ENCODE peak calls at places on chromosomes 5 and 9, in eight cellular contexts. B, T, R, M, U, J, F and G are unnamed samples.

GRCh38 chr5:151234476-151235238 is 10.8 kb upstream of the CCDC69 start:
- DNase-seq in B (peak; percentile 67), T (peak; percentile 67), R (peak; percentile 38), M (peak; percentile 78), U (peak; percentile 50), J (peak; percentile 88), F (no peak), G (peak; percentile 93)

GRCh38 chr9:92634712-92635605 is 35.0 kb downstream of the IPPK start:
- DNase-seq in B (peak; percentile 86), T (peak; percentile 54), R (peak; percentile 52), M (peak; percentile 80), U (peak; percentile 36), J (peak; percentile 87), F (peak; percentile 58), G (peak; percentile 79)

GRCh38 chr9:35727676-35728040 is 4.3 kb downstream of the TLN1 start:
- DNase-seq in B (peak; percentile 46), T (no peak), R (no peak), M (no peak), U (no peak), J (no peak), F (no peak), G (no peak)

GRCh38 chr5:178435321-178436238 is 154.6 kb downstream of the COL23A1 start:
- DNase-seq in B (peak; percentile 29), T (no peak), R (no peak), M (no peak), U (peak; percentile 12), J (no peak), F (no peak), G (no peak)

GRCh38 chr5:124735169-124735858 is 11.1 kb downstream of the ZNF608 start:
- DNase-seq in B (no peak), T (no peak), R (peak; percentile 95), M (peak; percentile 80), U (no peak), J (no peak), F (no peak), G (peak; percentile 76)

GRCh38 chr9:94301577-94301976 is 26.9 kb downstream of the NUTM2F start:
- DNase-seq in B (no peak), T (no peak), R (no peak), M (no peak), U (no peak), J (no peak), F (no peak), G (no peak)

GRCh38 chr9:20835364-20836286 is 151.6 kb downstream of the FOCAD start:
- DNase-seq in B (no peak), T (no peak), R (no peak), M (no peak), U (no peak), J (no peak), F (no peak), G (peak; percentile 52)

GRCh38 chr5:43065384-43066230 is 25.5 kb upstream of the ANXA2R start:
- DNase-seq in B (peak; percentile 85), T (peak; percentile 67), R (no peak), M (peak; percentile 64), U (peak; percentile 66), J (peak; percentile 81), F (peak; percentile 42), G (peak; percentile 71)

GRCh38 chr9:27395484-27395921 is 98.6 kb upstream of the EQTN start:
- DNase-seq in B (no peak), T (no peak), R (no peak), M (no peak), U (no peak), J (no peak), F (no peak), G (peak; percentile 19)

GRCh38 chr5:27742805-27743204 is 704.4 kb upstream of the CDH9 start:
- DNase-seq in B (no peak), T (no peak), R (no peak), M (no peak), U (no peak), J (no peak), F (no peak), G (no peak)

GRCh38 chr5:96008987-96009647 is 47.5 kb upstream of the ELL2 start:
- DNase-seq in B (no peak), T (no peak), R (no peak), M (no peak), U (no peak), J (no peak), F (no peak), G (no peak)

GRCh38 chr9:33439731-33440130 is 7.7 kb downstream of the AQP3 start:
- DNase-seq in B (no peak), T (no peak), R (no peak), M (no peak), U (no peak), J (no peak), F (no peak), G (no peak)

GRCh38 chr5:150999704-151000452 is 20.5 kb upstream of the GPX3 start:
- DNase-seq in B (peak; percentile 79), T (no peak), R (no peak), M (peak; percentile 26), U (no peak), J (no peak), F (no peak), G (no peak)

GRCh38 chr9:121634800-121635261 is 16.6 kb upstream of the DAB2IP start:
- DNase-seq in B (no peak), T (no peak), R (no peak), M (peak; percentile 59), U (no peak), J (no peak), F (no peak), G (no peak)

GRCh38 chr9:29422445-29422844 is 1849.2 kb upstream of the C9orf72 start:
- DNase-seq in B (no peak), T (no peak), R (no peak), M (no peak), U (no peak), J (no peak), F (no peak), G (no peak)

DNA sequence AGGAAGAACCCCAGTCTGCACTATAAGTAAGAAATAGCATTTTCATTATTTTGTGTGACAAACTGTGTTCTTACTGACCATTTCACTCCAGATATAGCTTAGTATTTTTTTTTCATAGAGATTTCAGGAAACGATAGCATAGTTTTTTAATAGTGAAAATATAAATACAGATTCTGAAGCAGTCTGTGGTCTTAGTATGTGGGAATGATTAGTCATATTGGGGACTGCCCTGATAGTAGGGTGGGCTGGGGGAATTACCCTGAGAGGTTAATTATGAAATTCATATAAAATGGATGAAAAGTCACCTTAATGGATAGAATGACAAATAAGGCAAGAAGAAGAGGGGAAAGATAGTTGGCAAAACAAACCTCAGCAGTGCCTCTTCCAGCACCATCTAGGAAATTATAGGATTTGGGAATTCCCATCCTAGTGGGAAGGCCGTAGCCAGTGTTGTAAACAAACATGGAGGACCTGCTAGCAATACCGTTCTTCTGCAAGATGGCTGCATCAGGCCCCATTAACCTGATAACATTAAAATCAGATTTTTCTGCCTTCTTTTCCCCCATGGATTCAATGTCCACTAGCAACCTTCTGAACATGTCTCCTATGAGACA is 23.7 kb upstream of the NR3C1 start:
- DNase-seq in B (no peak), T (no peak), R (no peak), M (no peak), U (no peak), J (no peak), F (no peak), G (no peak)
- H3K4me3 ChIP-seq in B (no peak overlapping the region), T (no peak overlapping the region), R (no peak overlapping the region), M (no peak overlapping the region), U (no peak overlapping the region), J (no peak overlapping the region), F (no peak overlapping the region), G (no peak overlapping the region)

GRCh38 chr5:171999100-171999499 is 7.3 kb downstream of the FBXW11 start:
- DNase-seq in B (no peak), T (no peak), R (no peak), M (no peak), U (no peak), J (no peak), F (no peak), G (no peak)
- H3K4me3 ChIP-seq in B (no peak overlapping the region), T (no peak overlapping the region), R (no peak overlapping the region), M (no peak overlapping the region), U (no peak overlapping the region), J (no peak overlapping the region), F (no peak overlapping the region), G (no peak overlapping the region)

GRCh38 chr9:98339987-98340564 is 84.6 kb upstream of the TBC1D2 start:
- DNase-seq in B (no peak), T (no peak), R (no peak), M (no peak), U (no peak), J (no peak), F (no peak), G (no peak)
- H3K4me3 ChIP-seq in B (no peak overlapping the region), T (no peak overlapping the region), R (no peak overlapping the region), M (no peak overlapping the region), U (no peak overlapping the region), J (no peak overlapping the region), F (no peak overlapping the region), G (no peak overlapping the region)

GRCh38 chr9:115117999-115118470 is at the start of gene TNC:
- DNase-seq in B (peak; percentile 80), T (no peak), R (peak; percentile 84), M (peak; percentile 82), U (peak; percentile 57), J (peak; percentile 65), F (no peak), G (peak; percentile 70)
- H3K4me3 ChIP-seq in B (peak within 1 kb of the TSS; percentile 84), T (no peak within 1 kb of the TSS), R (peak within 1 kb of the TSS; percentile 55), M (peak within 1 kb of the TSS; percentile 12), U (peak within 1 kb of the TSS; percentile 62), J (peak within 1 kb of the TSS; percentile 15), F (no peak within 1 kb of the TSS), G (peak within 1 kb of the TSS; percentile 54)